ENCODE peak calls at places on chromosomes 3 and 15, in five cellular contexts. E is H9, P is IMR-90, S is A549, F is GM23338. Q is an unnamed sample.

GRCh38 chr3:27326211-27326948 is 42.8 kb downstream of the NEK10 start:
- DNase-seq in E (no peak), P (peak; percentile 98), S (peak; percentile 50), F (no peak), Q (no peak)

GRCh38 chr3:144809381-144809780 is 837.8 kb downstream of the DIPK2A start:
- DNase-seq in E (no peak), P (no peak), S (no peak), F (no peak), Q (no peak)

GRCh38 chr3:190811775-190812480 is 50.6 kb downstream of the GMNC start:
- DNase-seq in E (peak; percentile 56), P (peak; percentile 60), S (peak; percentile 61), F (peak; percentile 85), Q (peak; percentile 73)

GRCh38 chr3:34218706-34219105 is 420.3 kb downstream of the PDCD6IP start:
- DNase-seq in E (no peak), P (no peak), S (no peak), F (no peak), Q (no peak)

GRCh38 chr3:100963041-100963440 is 30.2 kb downstream of the ABI3BP start:
- DNase-seq in E (no peak), P (no peak), S (no peak), F (no peak), Q (no peak)

GRCh38 chr3:27533718-27534578 is 49.8 kb upstream of the SLC4A7 start:
- DNase-seq in E (peak; percentile 95), P (peak; percentile 99), S (peak; percentile 98), F (peak; percentile 96), Q (no peak)

GRCh38 chr3:107892960-107893359 is 197.9 kb downstream of the CD47 start:
- DNase-seq in E (no peak), P (no peak), S (no peak), F (no peak), Q (no peak)

GRCh38 chr3:53100818-53101466 is 29.3 kb downstream of the RFT1 start:
- DNase-seq in E (no peak), P (no peak), S (no peak), F (no peak), Q (no peak)

GRCh38 chr3:89851974-89852621 is 744.7 kb downstream of the EPHA3 start:
- DNase-seq in E (peak; percentile 84), P (peak; percentile 14), S (peak; percentile 1), F (peak; percentile 91), Q (peak; percentile 67)

GRCh38 chr15:99029358-99029871 is 21.8 kb upstream of the PGPEP1L start:
- DNase-seq in E (no peak), P (no peak), S (no peak), F (no peak), Q (no peak)

GRCh38 chr3:42509111-42509510 is 6.7 kb downstream of the VIPR1 start:
- DNase-seq in E (no peak), P (no peak), S (no peak), F (no peak), Q (no peak)

GRCh38 chr3:173275740-173276139 is 121.8 kb upstream of the NLGN1 start:
- DNase-seq in E (peak; percentile 44), P (no peak), S (peak; percentile 14), F (peak; percentile 72), Q (no peak)

GRCh38 chr3:197216169-197216860 is 82.1 kb downstream of the DLG1 start:
- DNase-seq in E (no peak), P (peak; percentile 75), S (peak; percentile 17), F (no peak), Q (no peak)

GRCh38 chr15:58528197-58528870 is 96.5 kb downstream of the LIPC start:
- DNase-seq in E (peak; percentile 13), P (peak; percentile 53), S (peak; percentile 82), F (no peak), Q (no peak)

GRCh38 chr3:15536856-15537255 is 15.3 kb upstream of the COLQ start:
- DNase-seq in E (no peak), P (no peak), S (no peak), F (no peak), Q (no peak)

GRCh38 chr15:51576911-51577500 is 45.6 kb downstream of the DMXL2 start:
- DNase-seq in E (no peak), P (peak; percentile 19), S (no peak), F (no peak), Q (no peak)

GRCh38 chr15:52866698-52867097 is 76.6 kb upstream of the ONECUT1 start:
- DNase-seq in E (no peak), P (no peak), S (no peak), F (no peak), Q (no peak)

GRCh38 chr15:75024102-75024636 is 779 bp downstream of the PPCDC start:
- DNase-seq in E (no peak), P (peak; percentile 22), S (peak; percentile 33), F (peak; percentile 31), Q (no peak)

GRCh38 chr3:188739547-188739946 is 432.2 kb upstream of the TPRG1 start:
- DNase-seq in E (no peak), P (no peak), S (no peak), F (no peak), Q (no peak)

GRCh38 chr3:177426151-177426904 is 229.0 kb upstream of the TBL1XR1 start:
- DNase-seq in E (no peak), P (no peak), S (no peak), F (no peak), Q (no peak)

GRCh38 chr3:195752538-195753331 is 32.0 kb downstream of the MUC20 start:
- DNase-seq in E (no peak), P (no peak), S (no peak), F (no peak), Q (no peak)

GRCh38 chr15:37907136-37907535 is 27.3 kb upstream of the TMCO5A start:
- DNase-seq in E (no peak), P (peak; percentile 22), S (peak; percentile 2), F (no peak), Q (no peak)

GRCh38 chr15:75989045-75989444 is 23.2 kb downstream of the NRG4 start:
- DNase-seq in E (no peak), P (peak; percentile 39), S (no peak), F (no peak), Q (no peak)

GRCh38 chr3:20201141-20201540 is 15.1 kb upstream of the SGO1 start:
- DNase-seq in E (no peak), P (no peak), S (no peak), F (no peak), Q (no peak)

GRCh38 chr15:58748787-58749531 is 548 bp downstream of the ADAM10 start:
- DNase-seq in E (peak; percentile 47), P (no peak), S (peak; percentile 52), F (peak; percentile 69), Q (peak; percentile 62)

GRCh38 chr3:184727357-184728060 is 15.6 kb upstream of the MAGEF1 start:
- DNase-seq in E (peak; percentile 88), P (peak; percentile 72), S (peak; percentile 68), F (peak; percentile 97), Q (peak; percentile 89)

GRCh38 chr15:91471410-91471993 is 371.4 kb downstream of the SV2B start:
- DNase-seq in E (no peak), P (peak; percentile 92), S (no peak), F (no peak), Q (no peak)

GRCh38 chr3:146542179-146542578 is 2.2 kb downstream of the PLSCR1 start:
- DNase-seq in E (no peak), P (peak; percentile 65), S (no peak), F (no peak), Q (no peak)

GRCh38 chr15:57354436-57355123 is 21.7 kb upstream of the CGNL1 start:
- DNase-seq in E (no peak), P (no peak), S (no peak), F (no peak), Q (no peak)

GRCh38 chr3:99700637-99701268 is 62.4 kb downstream of the COL8A1 start:
- DNase-seq in E (no peak), P (peak; percentile 80), S (no peak), F (no peak), Q (no peak)

GRCh38 chr3:102353804-102354203 is 81.0 kb upstream of the ZPLD1 start:
- DNase-seq in E (no peak), P (no peak), S (no peak), F (no peak), Q (no peak)

GRCh38 chr3:31813197-31813596 is 167.9 kb downstream of the OSBPL10 start:
- DNase-seq in E (no peak), P (no peak), S (no peak), F (no peak), Q (no peak)

GRCh38 chr3:31815006-31815405 is 166.1 kb downstream of the OSBPL10 start:
- DNase-seq in E (no peak), P (no peak), S (no peak), F (no peak), Q (no peak)

GRCh38 chr3:31817411-31817966 is 163.6 kb downstream of the OSBPL10 start:
- DNase-seq in E (no peak), P (no peak), S (no peak), F (no peak), Q (no peak)

GRCh38 chr3:31813686-31814085 is 167.4 kb downstream of the OSBPL10 start:
- DNase-seq in E (no peak), P (no peak), S (no peak), F (no peak), Q (no peak)

GRCh38 chr3:31815631-31816440 is 165.2 kb downstream of the OSBPL10 start:
- DNase-seq in E (no peak), P (no peak), S (no peak), F (no peak), Q (no peak)
- H3K4me2 ChIP-seq in E (no peak overlapping the region), P (no peak overlapping the region), S (no peak overlapping the region), F (peak overlapping the region; percentile 20), Q (no peak overlapping the region)

DNA sequence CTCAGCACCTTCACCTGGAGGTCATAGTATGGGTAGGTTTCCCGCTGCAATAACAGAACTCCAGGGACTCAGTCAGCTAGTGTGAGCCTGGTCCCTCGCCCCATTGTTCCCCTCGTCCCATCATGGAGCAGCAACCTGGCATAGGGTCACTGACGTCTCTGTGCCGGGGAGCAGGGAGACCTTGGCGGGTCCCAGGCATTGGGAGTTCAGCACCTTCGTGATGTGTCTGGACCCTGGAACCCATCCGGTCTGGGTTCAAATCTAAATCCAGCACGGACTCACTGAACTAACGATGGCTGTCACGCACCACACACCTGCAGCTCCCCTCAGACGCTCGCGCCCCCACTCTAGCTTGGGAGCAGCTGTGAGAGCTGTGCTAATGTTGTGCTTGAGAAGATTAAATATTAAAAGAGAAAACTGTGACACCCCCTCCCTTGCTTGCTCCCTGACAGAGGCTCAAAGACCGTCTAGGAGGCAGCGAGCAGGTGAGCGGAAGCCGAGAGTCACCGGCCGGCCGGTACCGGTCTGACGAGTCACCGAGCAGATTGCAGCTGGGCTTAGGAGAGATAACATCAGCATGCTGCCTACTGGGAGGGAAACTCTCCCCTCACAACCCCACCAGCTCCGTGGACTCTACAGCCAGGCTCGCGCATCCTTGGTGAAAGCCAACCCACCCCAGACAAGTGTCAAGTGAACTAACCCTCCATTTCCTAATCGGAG is 730 bp downstream of the PLA2G4F start:
- DNase-seq in E (no peak), P (no peak), S (no peak), F (no peak), Q (no peak)
- H3K27ac ChIP-seq in E (no peak overlapping the region), P (no peak overlapping the region), S (no peak overlapping the region), F (no peak overlapping the region), Q (no peak overlapping the region)

DNA sequence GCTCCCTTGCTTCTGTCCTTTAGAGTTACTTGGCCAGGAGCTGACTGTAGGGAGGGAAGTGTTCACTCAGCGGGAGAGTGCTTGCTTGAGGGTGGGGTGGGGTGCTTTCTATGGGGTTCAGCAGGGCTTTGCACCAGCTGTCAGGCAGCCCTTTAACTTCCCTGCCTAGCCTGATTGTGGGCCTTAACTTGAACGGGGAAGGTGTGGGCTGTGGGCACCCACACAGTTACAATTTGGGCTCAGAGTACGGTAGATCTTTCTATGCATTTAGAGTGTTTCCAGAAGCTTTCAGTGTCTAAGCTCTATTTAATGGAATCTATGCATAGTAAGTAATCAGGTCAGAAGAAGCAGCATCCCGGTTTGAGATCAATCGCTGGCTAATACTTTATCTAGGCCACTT is 48.2 kb upstream of the SKOR1 start:
- DNase-seq in E (no peak), P (no peak), S (no peak), F (no peak), Q (no peak)
- H3K4me2 ChIP-seq in E (no peak overlapping the region), P (no peak overlapping the region), S (no peak overlapping the region), F (no peak overlapping the region), Q (no peak overlapping the region)

GRCh38 chr3:133330043-133330442 is 69.8 kb upstream of the BFSP2 start:
- DNase-seq in E (peak; percentile 54), P (no peak), S (no peak), F (peak; percentile 75), Q (peak; percentile 18)
- H3K27ac ChIP-seq in E (no peak overlapping the region), P (no peak overlapping the region), S (no peak overlapping the region), F (no peak overlapping the region), Q (no peak overlapping the region)

Q was measured in neuronal stem cell.